ENCODE peak calls at places on chromosome 6, in four cellular contexts. L is K562, S is GM12878, B is upper lobe of left lung. X is an unnamed sample.

GRCh38 chr6:89494131-89494793 is 61.3 kb downstream of the ANKRD6 start:
- ATAC-seq in L (peak; percentile 69), S (peak; percentile 74), B (no peak), X (no peak)

GRCh38 chr6:73121421-73121993 is 103.8 kb downstream of the KHDC1L start:
- ATAC-seq in L (no peak), S (no peak), B (no peak), X (no peak)

GRCh38 chr6:101826678-101827077 is 433.2 kb downstream of the GRIK2 start:
- ATAC-seq in L (no peak), S (no peak), B (no peak), X (no peak)

GRCh38 chr6:82176616-82177015 is 70.9 kb downstream of the IBTK start:
- ATAC-seq in L (no peak), S (no peak), B (no peak), X (no peak)

GRCh38 chr6:26198626-26199056 is 111.4 kb downstream of the HFE start:
- ATAC-seq in L (peak; percentile 13), S (peak; percentile 9), B (peak; percentile 12), X (peak; percentile 3)

GRCh38 chr6:54267798-54268197 is 40.4 kb upstream of the TINAG start:
- ATAC-seq in L (no peak), S (peak; percentile 69), B (no peak), X (no peak)

GRCh38 chr6:167932468-167933276 is 64.8 kb upstream of the KIF25 start:
- ATAC-seq in L (no peak), S (peak; percentile 66), B (peak; percentile 70), X (no peak)

GRCh38 chr6:155589190-155589589 is 133.6 kb upstream of the NOX3 start:
- ATAC-seq in L (peak; percentile 70), S (no peak), B (no peak), X (no peak)

GRCh38 chr6:1407499-1407990 is 18.2 kb downstream of the FOXF2 start:
- ATAC-seq in L (no peak), S (no peak), B (no peak), X (peak; percentile 24)

GRCh38 chr6:149223934-149224333 is 93.6 kb upstream of the TAB2 start:
- ATAC-seq in L (no peak), S (no peak), B (no peak), X (no peak)

GRCh38 chr6:138465007-138465645 is 34.2 kb downstream of the NHSL1 start:
- ATAC-seq in L (no peak), S (no peak), B (no peak), X (no peak)

GRCh38 chr6:16168858-16169257 is 40.0 kb downstream of the MYLIP start:
- ATAC-seq in L (peak; percentile 92), S (peak; percentile 86), B (no peak), X (no peak)

GRCh38 chr6:30311101-30311500 is 15.6 kb upstream of the TRIM39 start:
- ATAC-seq in L (no peak), S (no peak), B (no peak), X (no peak)

GRCh38 chr6:136547336-136547735 is 2.9 kb downstream of the MAP7 start:
- ATAC-seq in L (no peak), S (no peak), B (no peak), X (no peak)

GRCh38 chr6:132490478-132491204 is 22.3 kb downstream of the STX7 start:
- ATAC-seq in L (peak; percentile 47), S (peak; percentile 62), B (no peak), X (peak; percentile 50)

GRCh38 chr6:146028250-146028789 is 542 bp upstream of the GRM1 start:
- ATAC-seq in L (peak; percentile 99), S (peak; percentile 81), B (peak; percentile 86), X (peak; percentile 71)

GRCh38 chr6:130724089-130724488 is 103.1 kb upstream of the SMLR1 start:
- ATAC-seq in L (no peak), S (no peak), B (no peak), X (no peak)

GRCh38 chr6:139265512-139266190 is 26.1 kb downstream of the TXLNB start:
- ATAC-seq in L (no peak), S (no peak), B (no peak), X (no peak)

GRCh38 chr6:149884215-149884614 is 13.7 kb downstream of the RAET1E start:
- ATAC-seq in L (peak; percentile 80), S (no peak), B (peak; percentile 64), X (peak; percentile 65)

GRCh38 chr6:91376686-91377085 is 789.8 kb upstream of the MAP3K7 start:
- ATAC-seq in L (no peak), S (no peak), B (no peak), X (no peak)

GRCh38 chr6:142945071-142945445 is at the start of gene HIVEP2:
- ATAC-seq in L (peak; percentile 48), S (peak; percentile 15), B (peak; percentile 86), X (peak; percentile 67)

GRCh38 chr6:22041797-22042489 is 254.9 kb downstream of the PRL start:
- ATAC-seq in L (no peak), S (no peak), B (no peak), X (no peak)

GRCh38 chr6:111620168-111620567 is 14.5 kb upstream of the TRAF3IP2 start:
- ATAC-seq in L (no peak), S (no peak), B (no peak), X (no peak)

GRCh38 chr6:136037885-136038460 is 186.5 kb downstream of the PDE7B start:
- ATAC-seq in L (no peak), S (no peak), B (peak; percentile 38), X (peak; percentile 17)

GRCh38 chr6:30826961-30827342 is 57.4 kb upstream of the DDR1 start:
- ATAC-seq in L (no peak), S (no peak), B (no peak), X (no peak)

GRCh38 chr6:125700591-125701353 is 48.7 kb upstream of the HEY2 start:
- ATAC-seq in L (no peak), S (no peak), B (no peak), X (no peak)

GRCh38 chr6:117142145-117142544 is 123.2 kb upstream of the VGLL2 start:
- ATAC-seq in L (no peak), S (no peak), B (no peak), X (no peak)

GRCh38 chr6:117136702-117137101 is 128.7 kb upstream of the VGLL2 start:
- ATAC-seq in L (no peak), S (no peak), B (no peak), X (no peak)

GRCh38 chr6:117137711-117138110 is 127.6 kb upstream of the VGLL2 start:
- ATAC-seq in L (no peak), S (no peak), B (no peak), X (no peak)

GRCh38 chr6:117138407-117138806 is 127.0 kb upstream of the VGLL2 start:
- ATAC-seq in L (no peak), S (no peak), B (no peak), X (no peak)

GRCh38 chr6:117138920-117139319 is 126.4 kb upstream of the VGLL2 start:
- ATAC-seq in L (no peak), S (no peak), B (no peak), X (no peak)
- TF ChIP-seq POLR2AphosphoS5 in L (no peak), S (no peak), B (no peak), X (no peak)

DNA sequence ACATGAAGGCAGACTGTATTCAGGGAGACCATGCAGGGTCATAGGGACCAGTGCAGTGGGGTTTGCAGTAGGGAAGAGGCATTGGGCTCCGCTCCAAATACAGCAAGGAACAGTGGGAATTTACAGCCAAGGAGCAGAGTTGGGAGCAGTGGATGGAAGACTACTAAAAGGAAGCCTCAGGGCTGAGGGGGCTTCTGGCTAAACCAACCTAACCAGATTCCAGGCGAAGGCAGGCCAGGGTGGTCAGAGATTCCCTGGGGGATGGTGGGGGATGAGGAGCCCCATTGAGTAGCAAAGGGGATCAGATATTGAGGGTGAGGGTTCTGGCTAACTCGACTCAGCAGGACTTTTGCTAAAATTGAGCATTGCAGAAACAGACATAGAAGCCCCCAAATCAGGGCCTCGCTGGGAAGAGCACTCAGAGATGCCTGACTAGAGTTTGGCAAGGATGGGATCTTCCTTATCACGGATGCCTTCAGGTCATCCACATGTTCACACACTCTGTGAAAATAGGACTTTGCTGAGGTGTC is 172.0 kb downstream of the ZDHHC14 start:
- ATAC-seq in L (no peak), S (no peak), B (no peak), X (no peak)
- TF ChIP-seq EP300 in L (no peak), S (no peak), B (no peak), X (no peak)

GRCh38 chr6:24980507-24981384 is 45.0 kb upstream of the RIPOR2 start:
- ATAC-seq in L (no peak), S (no peak), B (peak; percentile 77), X (no peak)
- TF ChIP-seq POLR2AphosphoS5 in L (no peak), S (no peak), B (no peak), X (no peak)

DNA sequence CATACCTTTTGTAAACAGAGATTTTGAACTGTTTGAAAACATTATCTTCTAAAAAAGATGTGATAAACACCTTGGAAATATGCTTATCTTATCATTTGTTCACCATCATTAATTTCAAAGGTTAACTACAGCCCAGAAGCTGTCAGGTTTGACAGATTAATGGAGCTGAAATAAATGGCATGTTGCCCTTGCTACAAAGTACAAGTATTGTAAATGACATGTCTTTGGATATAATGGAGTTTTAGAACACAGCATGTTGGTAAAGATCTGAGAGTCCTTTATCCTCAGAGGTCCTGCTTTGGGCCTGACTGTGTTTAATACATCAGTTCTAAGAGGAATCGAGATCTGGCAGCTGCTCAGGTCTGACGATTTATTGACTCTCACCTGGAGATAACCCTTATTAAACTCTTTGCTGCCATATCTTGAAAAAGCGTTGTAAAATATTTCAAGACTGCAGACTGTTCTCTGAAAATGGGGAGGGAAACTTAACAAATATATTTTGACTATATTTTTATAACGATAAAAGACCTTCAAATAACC is 222.7 kb upstream of the OPRM1 start:
- ATAC-seq in L (no peak), S (no peak), B (no peak), X (no peak)
- TF ChIP-seq EP300 in L (no peak), S (no peak), B (no peak), X (no peak)

DNA sequence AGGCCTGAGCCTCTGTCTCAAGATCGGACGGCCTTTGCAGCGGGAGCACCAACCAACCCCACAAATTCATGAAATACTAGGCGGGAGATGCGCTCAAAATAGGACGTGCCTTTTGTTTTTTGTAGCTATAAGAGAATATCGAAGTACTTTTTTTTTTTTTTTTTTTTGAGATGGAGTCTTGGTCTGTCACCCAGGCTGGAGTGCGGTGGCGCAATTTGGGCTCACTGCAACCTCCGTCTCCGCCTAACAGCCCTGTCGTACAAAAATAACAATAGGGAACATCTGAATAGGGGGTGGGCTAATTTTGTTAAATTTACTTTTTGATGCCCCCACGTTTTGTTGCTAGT is 5.9 kb upstream of the TUBB2A start:
- ATAC-seq in L (no peak), S (no peak), B (no peak), X (peak; percentile 14)
- TF ChIP-seq POLR2AphosphoS5 in L (peak; percentile 10), S (no peak), B (no peak), X (no peak)

DNA sequence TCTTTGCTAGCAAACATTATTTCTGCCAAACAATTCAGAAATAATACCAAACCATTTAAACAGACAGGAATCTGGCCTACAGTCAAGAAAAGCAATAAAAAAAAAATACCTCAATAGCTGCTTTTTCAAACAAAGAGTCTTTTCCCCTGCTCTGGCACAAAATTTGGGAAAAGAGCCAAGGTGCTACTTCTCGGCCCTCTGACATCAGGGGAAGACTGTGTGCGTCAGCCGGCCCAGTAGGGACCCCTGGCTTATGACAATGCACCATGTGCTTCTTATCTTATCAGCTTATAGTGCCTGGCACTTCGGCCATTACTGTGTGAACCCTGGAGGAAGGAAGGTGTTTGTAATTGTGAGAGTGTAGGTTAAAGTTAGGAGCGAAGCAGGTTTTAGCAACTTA is 89.4 kb downstream of the PDE10A start:
- ATAC-seq in L (no peak), S (no peak), B (peak; percentile 68), X (peak; percentile 74)
- TF ChIP-seq EP300 in L (no peak), S (no peak), B (no peak), X (peak; percentile 8)